ENCODE peak calls at places on chromosomes 7 and 10, in four cellular contexts. A, M, G and F are unnamed samples. For H3K4me1, the result is how much of the 10 kb centered on the place peaks cover.

GRCh38 chr10:132607961-132608495 is 70.4 kb downstream of the INPP5A start:
- DNase-seq in A (no peak), M (no peak), G (no peak), F (peak)

GRCh38 chr7:47988496-47989386 is 9.3 kb upstream of the HUS1 start:
- DNase-seq in A (no peak), M (no peak), G (no peak), F (no peak)

GRCh38 chr10:116733566-116733965 is 8.8 kb downstream of the HSPA12A start:
- DNase-seq in A (no peak), M (no peak), G (no peak), F (no peak)

GRCh38 chr10:27620425-27621397 is 116.6 kb downstream of the RAB18 start:
- DNase-seq in A (no peak), M (no peak), G (no peak), F (no peak)

GRCh38 chr7:22240904-22241571 is 115.9 kb downstream of the RAPGEF5 start:
- DNase-seq in A (no peak), M (no peak), G (no peak), F (no peak)

GRCh38 chr7:27251513-27252306 is 9.1 kb downstream of the EVX1 start:
- DNase-seq in A (no peak), M (no peak), G (no peak), F (no peak)

GRCh38 chr10:131743190-131744151 is 157.3 kb upstream of the PPP2R2D start:
- DNase-seq in A (no peak), M (no peak), G (no peak), F (peak)

GRCh38 chr7:37510043-37510634 is 61.5 kb upstream of the ELMO1 start:
- DNase-seq in A (no peak), M (no peak), G (peak), F (no peak)

GRCh38 chr10:129233351-129234148 is 233.5 kb upstream of the MGMT start:
- DNase-seq in A (no peak), M (no peak), G (no peak), F (no peak)

DNA sequence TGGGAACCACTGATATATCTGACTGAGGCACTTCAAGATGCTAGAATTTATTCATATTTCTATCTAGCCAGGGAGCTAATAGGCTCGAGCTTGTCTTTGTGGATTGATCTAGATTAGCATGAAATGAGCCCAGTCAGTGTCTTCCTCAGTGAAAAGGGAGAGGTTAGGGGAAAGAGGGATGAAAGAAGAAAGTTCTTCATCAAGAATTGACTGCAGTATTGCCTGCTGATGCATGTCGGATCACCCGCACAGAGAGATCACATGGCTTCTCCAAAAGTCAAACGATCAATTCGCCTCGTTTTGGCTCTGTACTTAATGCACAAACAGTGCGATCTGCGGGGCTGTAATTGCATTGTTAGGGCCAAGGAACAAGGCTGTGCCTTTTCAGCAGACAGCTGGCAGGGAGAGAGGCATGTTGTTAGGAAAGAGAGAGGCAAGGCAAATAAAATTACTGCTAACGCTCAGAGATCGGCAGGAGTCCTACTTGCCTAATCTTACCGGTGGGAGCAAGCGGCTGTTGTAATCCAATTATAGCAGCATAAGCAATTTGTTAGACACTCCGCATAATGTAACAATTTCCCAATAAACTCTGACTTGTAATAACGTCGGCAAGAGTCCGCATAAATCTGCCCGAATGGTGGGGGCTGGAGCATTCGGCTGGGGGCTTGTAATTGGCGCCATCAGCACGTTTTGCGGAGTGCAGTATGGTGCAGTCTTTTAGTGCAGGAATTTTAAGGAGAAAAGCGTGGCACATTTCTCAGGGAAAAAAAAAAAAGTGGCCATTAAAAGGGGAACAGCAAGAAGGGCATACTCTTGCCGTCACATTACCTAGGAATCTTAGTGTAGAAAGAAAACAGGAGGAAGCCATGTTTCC is 102.1 kb downstream of the POLL start:
- DNase-seq in A (no peak), M (no peak), G (no peak), F (no peak)
- H3K4me3 ChIP-seq in A (no peak), M (no peak), G (no peak), F (no peak)

DNA sequence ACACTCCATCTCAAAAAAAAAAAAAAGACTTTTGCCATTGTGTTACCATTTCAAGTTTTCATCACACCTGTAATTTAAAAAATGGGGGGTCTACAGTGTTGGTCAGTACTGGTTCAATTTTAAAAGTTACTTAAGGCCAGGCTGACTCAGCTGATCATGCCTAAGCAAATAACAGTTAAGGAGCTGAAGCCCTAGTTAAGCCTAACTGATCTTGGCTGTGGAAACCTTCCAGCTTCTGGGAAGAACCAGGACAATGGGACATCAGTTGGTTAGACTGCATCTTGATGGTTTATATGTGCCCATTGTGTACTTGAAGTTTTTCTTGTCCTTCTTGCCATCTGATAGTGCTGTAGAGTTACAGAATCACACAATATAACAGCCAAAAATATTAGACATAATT is 26.7 kb downstream of the VCL start:
- DNase-seq in A (no peak), M (no peak), G (no peak), F (no peak)
- H3K27ac ChIP-seq in A (no peak), M (no peak), G (no peak), F (no peak)

DNA sequence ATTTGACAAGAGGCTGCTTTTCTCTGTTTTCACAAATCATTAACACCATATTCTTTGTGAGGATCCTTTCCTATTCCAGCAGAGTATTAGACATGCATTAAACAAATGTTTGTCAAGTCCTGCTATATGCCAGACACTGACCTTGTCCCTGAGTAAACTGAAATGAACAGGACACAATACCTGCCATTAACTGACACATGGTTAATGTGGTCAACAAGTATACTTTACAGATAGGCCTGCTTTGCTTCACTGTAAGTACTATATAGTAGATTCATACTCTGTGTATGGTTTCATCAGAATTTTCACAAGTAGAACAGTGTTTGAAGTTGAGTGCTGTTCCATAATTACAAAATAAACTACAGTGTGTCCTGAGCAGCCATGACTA is 5.9 kb downstream of the TNKS2 start:
- DNase-seq in A (no peak), M (no peak), G (no peak), F (no peak)
- H3K4me1 ChIP-seq in A (under half), M (under half), G (half or more), F (under half)

GRCh38 chr7:917255-918117 is 37.0 kb downstream of the ADAP1 start:
- DNase-seq in A (peak), M (no peak), G (no peak), F (no peak)
- H3K4me3 ChIP-seq in A (no peak), M (no peak), G (no peak), F (no peak)

DNA sequence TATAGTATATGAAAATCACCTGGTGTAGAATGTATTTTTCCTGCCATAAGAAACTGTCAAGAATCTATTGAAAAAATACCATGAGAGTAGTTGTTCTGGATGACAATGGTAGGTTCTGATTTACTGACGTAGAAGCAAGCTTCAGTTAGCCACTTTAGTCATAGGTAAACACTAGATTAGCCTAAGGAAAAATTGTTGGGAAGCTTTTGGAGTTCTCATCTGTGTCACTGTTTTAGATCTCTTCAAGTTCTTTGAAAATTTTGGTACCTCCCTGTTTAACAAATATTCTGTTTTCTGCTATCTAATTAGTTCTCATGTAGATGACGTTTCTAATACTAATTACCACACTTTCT is 131.8 kb downstream of the ADK start:
- DNase-seq in A (no peak), M (no peak), G (no peak), F (no peak)
- H3K27ac ChIP-seq in A (no peak), M (no peak), G (no peak), F (no peak)

DNA sequence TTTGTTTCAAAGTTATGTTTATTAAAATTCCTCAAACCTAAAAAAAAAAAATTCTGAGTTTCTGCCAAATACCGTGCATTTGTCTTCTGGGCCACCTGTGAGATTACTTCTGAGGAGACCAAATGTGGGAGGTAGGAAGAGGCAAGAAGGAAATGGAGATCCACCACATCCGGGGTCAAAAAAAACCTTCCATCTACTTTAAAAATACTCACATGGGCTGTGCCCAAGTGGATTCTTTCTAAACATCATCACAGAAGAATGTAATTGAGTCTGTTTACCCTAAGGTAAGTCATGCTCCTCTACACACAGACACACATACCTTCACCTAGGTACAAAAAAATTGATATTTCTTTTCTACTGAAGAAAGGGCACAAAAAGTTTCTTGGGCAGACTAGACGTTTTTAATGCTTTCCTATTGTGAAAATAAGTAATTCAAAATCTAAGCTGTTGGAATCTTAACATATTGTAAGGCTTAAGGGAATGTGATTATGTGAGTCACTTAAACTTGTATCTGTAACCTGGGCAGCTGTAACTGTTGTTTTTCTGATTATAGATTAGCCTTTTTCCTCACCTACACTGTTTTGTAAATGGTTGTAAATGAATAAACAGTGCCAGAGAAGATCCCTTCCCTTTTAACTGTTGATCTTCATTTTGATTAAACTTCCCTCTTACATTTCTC is 19.1 kb upstream of the SPOCK2 start:
- DNase-seq in A (no peak), M (peak), G (peak), F (peak)
- H3K4me1 ChIP-seq in A (under half), M (under half), G (half or more), F (under half)

GRCh38 chr10:5711637-5712036 is 27.0 kb downstream of the TASOR2 start:
- DNase-seq in A (no peak), M (no peak), G (no peak), F (no peak)

GRCh38 chr10:5708356-5708755 is 23.7 kb downstream of the TASOR2 start:
- DNase-seq in A (no peak), M (no peak), G (no peak), F (no peak)

GRCh38 chr10:5710854-5711253 is 26.2 kb downstream of the TASOR2 start:
- DNase-seq in A (no peak), M (peak), G (no peak), F (no peak)

GRCh38 chr10:5709865-5710264 is 25.2 kb downstream of the TASOR2 start:
- DNase-seq in A (no peak), M (no peak), G (no peak), F (no peak)
- H3K4me3 ChIP-seq in A (no peak), M (no peak), G (no peak), F (no peak)